ENCODE peak calls at places on chromosomes 1 and 21, in nine cellular contexts. One of them, this sample, is unnamed.

GRCh38 chr21:45192332-45192731 is 95.4 kb downstream of the POFUT2 start:
- DNase-seq in heart left ventricle: no peak
- DNase-seq in stimulated activated naive CD4-positive, alpha-beta T cell: no peak
- DNase-seq in effector CD8-positive, alpha-beta T cell: no peak
- DNase-seq in lower lobe of right lung: no peak
- DNase-seq in activated CD4-positive, alpha-beta T cell treated with anti-CD3 and anti-CD28 coated beads, Interleukin-2, amount 50 U/mL, for 24 hours: no peak
- DNase-seq in C1 segment of cervical spinal cord: no peak
- DNase-seq in stomach: no peak
- DNase-seq in foreskin fibroblast: no peak
- DNase-seq in this sample: no peak

GRCh38 chr1:165884690-165885304 is 57.4 kb downstream of the UCK2 start:
- DNase-seq in heart left ventricle: no peak
- DNase-seq in stimulated activated naive CD4-positive, alpha-beta T cell: no peak
- DNase-seq in effector CD8-positive, alpha-beta T cell: no peak
- DNase-seq in lower lobe of right lung: no peak
- DNase-seq in activated CD4-positive, alpha-beta T cell treated with anti-CD3 and anti-CD28 coated beads, Interleukin-2, amount 50 U/mL, for 24 hours: no peak
- DNase-seq in C1 segment of cervical spinal cord: no peak
- DNase-seq in stomach: no peak
- DNase-seq in foreskin fibroblast: no peak
- DNase-seq in this sample: no peak

GRCh38 chr1:230394134-230394533 is 32.0 kb downstream of the PGBD5 start:
- DNase-seq in heart left ventricle: no peak
- DNase-seq in stimulated activated naive CD4-positive, alpha-beta T cell: no peak
- DNase-seq in effector CD8-positive, alpha-beta T cell: no peak
- DNase-seq in lower lobe of right lung: no peak
- DNase-seq in activated CD4-positive, alpha-beta T cell treated with anti-CD3 and anti-CD28 coated beads, Interleukin-2, amount 50 U/mL, for 24 hours: no peak
- DNase-seq in C1 segment of cervical spinal cord: no peak
- DNase-seq in stomach: no peak
- DNase-seq in foreskin fibroblast: no peak
- DNase-seq in this sample: no peak

GRCh38 chr21:37874481-37874880 is 41.8 kb downstream of the KCNJ6 start:
- DNase-seq in heart left ventricle: no peak
- DNase-seq in stimulated activated naive CD4-positive, alpha-beta T cell: no peak
- DNase-seq in effector CD8-positive, alpha-beta T cell: no peak
- DNase-seq in lower lobe of right lung: no peak
- DNase-seq in activated CD4-positive, alpha-beta T cell treated with anti-CD3 and anti-CD28 coated beads, Interleukin-2, amount 50 U/mL, for 24 hours: no peak
- DNase-seq in C1 segment of cervical spinal cord: no peak
- DNase-seq in stomach: no peak
- DNase-seq in foreskin fibroblast: no peak
- DNase-seq in this sample: no peak

GRCh38 chr1:34188418-34188817 is 11.7 kb downstream of the C1orf94 start:
- DNase-seq in heart left ventricle: no peak
- DNase-seq in stimulated activated naive CD4-positive, alpha-beta T cell: no peak
- DNase-seq in effector CD8-positive, alpha-beta T cell: no peak
- DNase-seq in lower lobe of right lung: no peak
- DNase-seq in activated CD4-positive, alpha-beta T cell treated with anti-CD3 and anti-CD28 coated beads, Interleukin-2, amount 50 U/mL, for 24 hours: no peak
- DNase-seq in C1 segment of cervical spinal cord: no peak
- DNase-seq in stomach: no peak
- DNase-seq in foreskin fibroblast: no peak
- DNase-seq in this sample: no peak

GRCh38 chr1:13549521-13549920 is 34.1 kb upstream of the PDPN start:
- DNase-seq in heart left ventricle: no peak
- DNase-seq in stimulated activated naive CD4-positive, alpha-beta T cell: no peak
- DNase-seq in effector CD8-positive, alpha-beta T cell: no peak
- DNase-seq in lower lobe of right lung: no peak
- DNase-seq in activated CD4-positive, alpha-beta T cell treated with anti-CD3 and anti-CD28 coated beads, Interleukin-2, amount 50 U/mL, for 24 hours: no peak
- DNase-seq in C1 segment of cervical spinal cord: peak
- DNase-seq in stomach: no peak
- DNase-seq in foreskin fibroblast: no peak
- DNase-seq in this sample: no peak

GRCh38 chr1:27007909-27008582 is 4.6 kb downstream of the TENT5B start:
- DNase-seq in heart left ventricle: no peak
- DNase-seq in stimulated activated naive CD4-positive, alpha-beta T cell: no peak
- DNase-seq in effector CD8-positive, alpha-beta T cell: no peak
- DNase-seq in lower lobe of right lung: peak
- DNase-seq in activated CD4-positive, alpha-beta T cell treated with anti-CD3 and anti-CD28 coated beads, Interleukin-2, amount 50 U/mL, for 24 hours: no peak
- DNase-seq in C1 segment of cervical spinal cord: no peak
- DNase-seq in stomach: peak
- DNase-seq in foreskin fibroblast: peak
- DNase-seq in this sample: no peak

GRCh38 chr1:199550384-199551067 is 477.0 kb upstream of the NR5A2 start:
- DNase-seq in heart left ventricle: no peak
- DNase-seq in stimulated activated naive CD4-positive, alpha-beta T cell: no peak
- DNase-seq in effector CD8-positive, alpha-beta T cell: no peak
- DNase-seq in lower lobe of right lung: no peak
- DNase-seq in activated CD4-positive, alpha-beta T cell treated with anti-CD3 and anti-CD28 coated beads, Interleukin-2, amount 50 U/mL, for 24 hours: no peak
- DNase-seq in C1 segment of cervical spinal cord: no peak
- DNase-seq in stomach: no peak
- DNase-seq in foreskin fibroblast: peak
- DNase-seq in this sample: peak

This sample was measured in HCEC 1CT.